ENCODE peak calls at places on chromosomes 7 and 10, in seven cellular contexts. One of them, this sample, is unnamed.

GRCh38 chr10:43398939-43399871 is 9.8 kb downstream of the HNRNPF start:
- DNase-seq in DMS79: no peak
- DNase-seq in esophagus muscularis mucosa: no peak
- DNase-seq in ecto neural progenitor cell: no peak
- DNase-seq in activated CD4-positive, alpha-beta T cell treated with anti-CD3 and anti-CD28 coated beads, Interleukin-2, amount 10 ng/mL, durations not matched to agents 7 days and 5 days: no peak
- DNase-seq in mesenteric fat pad: no peak
- DNase-seq in AG09319: no peak
- DNase-seq in this sample: no peak

GRCh38 chr10:91495402-91495801 is 85.3 kb downstream of the HECTD2 start:
- DNase-seq in mesenteric fat pad: no peak
- DNase-seq in esophagus muscularis mucosa: no peak
- DNase-seq in ecto neural progenitor cell: no peak
- DNase-seq in activated CD4-positive, alpha-beta T cell treated with anti-CD3 and anti-CD28 coated beads, Interleukin-2, amount 10 ng/mL, durations not matched to agents 7 days and 5 days: no peak
- DNase-seq in AG09319: peak
- DNase-seq in DMS79: no peak
- DNase-seq in this sample: no peak

GRCh38 chr7:91778416-91778815 is 102.1 kb downstream of the MTERF1 start:
- DNase-seq in DMS79: no peak
- DNase-seq in activated CD4-positive, alpha-beta T cell treated with anti-CD3 and anti-CD28 coated beads, Interleukin-2, amount 10 ng/mL, durations not matched to agents 7 days and 5 days: no peak
- DNase-seq in mesenteric fat pad: no peak
- DNase-seq in esophagus muscularis mucosa: no peak
- DNase-seq in AG09319: no peak
- DNase-seq in ecto neural progenitor cell: no peak
- DNase-seq in this sample: no peak

GRCh38 chr10:127441350-127442219 is 107.5 kb upstream of the NPS start:
- DNase-seq in ecto neural progenitor cell: no peak
- DNase-seq in DMS79: no peak
- DNase-seq in mesenteric fat pad: no peak
- DNase-seq in esophagus muscularis mucosa: no peak
- DNase-seq in AG09319: no peak
- DNase-seq in activated CD4-positive, alpha-beta T cell treated with anti-CD3 and anti-CD28 coated beads, Interleukin-2, amount 10 ng/mL, durations not matched to agents 7 days and 5 days: no peak
- DNase-seq in this sample: no peak

GRCh38 chr7:80060218-80060806 is 74.3 kb upstream of the GNAI1 start:
- DNase-seq in esophagus muscularis mucosa: no peak
- DNase-seq in DMS79: peak
- DNase-seq in AG09319: peak
- DNase-seq in activated CD4-positive, alpha-beta T cell treated with anti-CD3 and anti-CD28 coated beads, Interleukin-2, amount 10 ng/mL, durations not matched to agents 7 days and 5 days: no peak
- DNase-seq in ecto neural progenitor cell: no peak
- DNase-seq in mesenteric fat pad: no peak
- DNase-seq in this sample: peak

GRCh38 chr7:83732305-83732704 is 83.4 kb upstream of the SEMA3E start:
- DNase-seq in mesenteric fat pad: no peak
- DNase-seq in DMS79: peak
- DNase-seq in activated CD4-positive, alpha-beta T cell treated with anti-CD3 and anti-CD28 coated beads, Interleukin-2, amount 10 ng/mL, durations not matched to agents 7 days and 5 days: no peak
- DNase-seq in AG09319: no peak
- DNase-seq in ecto neural progenitor cell: no peak
- DNase-seq in esophagus muscularis mucosa: no peak
- DNase-seq in this sample: peak

GRCh38 chr7:92461027-92462003 is 14.0 kb downstream of the GATAD1 start:
- DNase-seq in mesenteric fat pad: no peak
- DNase-seq in DMS79: peak
- DNase-seq in ecto neural progenitor cell: peak
- DNase-seq in activated CD4-positive, alpha-beta T cell treated with anti-CD3 and anti-CD28 coated beads, Interleukin-2, amount 10 ng/mL, durations not matched to agents 7 days and 5 days: peak
- DNase-seq in AG09319: no peak
- DNase-seq in esophagus muscularis mucosa: no peak
- DNase-seq in this sample: peak

GRCh38 chr10:75067272-75067671 is 44.2 kb upstream of the SAMD8 start:
- DNase-seq in mesenteric fat pad: no peak
- DNase-seq in ecto neural progenitor cell: no peak
- DNase-seq in AG09319: no peak
- DNase-seq in esophagus muscularis mucosa: no peak
- DNase-seq in DMS79: no peak
- DNase-seq in activated CD4-positive, alpha-beta T cell treated with anti-CD3 and anti-CD28 coated beads, Interleukin-2, amount 10 ng/mL, durations not matched to agents 7 days and 5 days: no peak
- DNase-seq in this sample: no peak

GRCh38 chr7:31550432-31550831 is 36.5 kb downstream of the ITPRID1 start:
- DNase-seq in ecto neural progenitor cell: no peak
- DNase-seq in esophagus muscularis mucosa: no peak
- DNase-seq in activated CD4-positive, alpha-beta T cell treated with anti-CD3 and anti-CD28 coated beads, Interleukin-2, amount 10 ng/mL, durations not matched to agents 7 days and 5 days: no peak
- DNase-seq in AG09319: no peak
- DNase-seq in DMS79: no peak
- DNase-seq in mesenteric fat pad: no peak
- DNase-seq in this sample: no peak

GRCh38 chr10:36669615-36670325 is 455.6 kb upstream of the ANKRD30A start:
- DNase-seq in mesenteric fat pad: no peak
- DNase-seq in DMS79: no peak
- DNase-seq in AG09319: no peak
- DNase-seq in esophagus muscularis mucosa: no peak
- DNase-seq in activated CD4-positive, alpha-beta T cell treated with anti-CD3 and anti-CD28 coated beads, Interleukin-2, amount 10 ng/mL, durations not matched to agents 7 days and 5 days: no peak
- DNase-seq in ecto neural progenitor cell: no peak
- DNase-seq in this sample: no peak

GRCh38 chr10:71968553-71969474 is 4.6 kb downstream of the CHST3 start:
- DNase-seq in ecto neural progenitor cell: no peak
- DNase-seq in AG09319: no peak
- DNase-seq in activated CD4-positive, alpha-beta T cell treated with anti-CD3 and anti-CD28 coated beads, Interleukin-2, amount 10 ng/mL, durations not matched to agents 7 days and 5 days: no peak
- DNase-seq in DMS79: no peak
- DNase-seq in mesenteric fat pad: no peak
- DNase-seq in esophagus muscularis mucosa: no peak
- DNase-seq in this sample: no peak

GRCh38 chr7:36863901-36864701 is 139.8 kb upstream of the AOAH start:
- DNase-seq in DMS79: no peak
- DNase-seq in esophagus muscularis mucosa: no peak
- DNase-seq in ecto neural progenitor cell: no peak
- DNase-seq in activated CD4-positive, alpha-beta T cell treated with anti-CD3 and anti-CD28 coated beads, Interleukin-2, amount 10 ng/mL, durations not matched to agents 7 days and 5 days: no peak
- DNase-seq in AG09319: no peak
- DNase-seq in mesenteric fat pad: no peak
- DNase-seq in this sample: no peak

GRCh38 chr7:134712196-134712595 is 65.5 kb downstream of the BPGM start:
- DNase-seq in ecto neural progenitor cell: no peak
- DNase-seq in activated CD4-positive, alpha-beta T cell treated with anti-CD3 and anti-CD28 coated beads, Interleukin-2, amount 10 ng/mL, durations not matched to agents 7 days and 5 days: no peak
- DNase-seq in DMS79: no peak
- DNase-seq in esophagus muscularis mucosa: no peak
- DNase-seq in mesenteric fat pad: no peak
- DNase-seq in AG09319: no peak
- DNase-seq in this sample: no peak

GRCh38 chr7:157840913-157841756 is 504.3 kb downstream of the DNAJB6 start:
- DNase-seq in esophagus muscularis mucosa: no peak
- DNase-seq in mesenteric fat pad: no peak
- DNase-seq in ecto neural progenitor cell: peak
- DNase-seq in DMS79: no peak
- DNase-seq in activated CD4-positive, alpha-beta T cell treated with anti-CD3 and anti-CD28 coated beads, Interleukin-2, amount 10 ng/mL, durations not matched to agents 7 days and 5 days: no peak
- DNase-seq in AG09319: no peak
- DNase-seq in this sample: no peak

GRCh38 chr7:138197306-138197640 is 121.0 kb downstream of the AKR1D1 start:
- DNase-seq in esophagus muscularis mucosa: no peak
- DNase-seq in activated CD4-positive, alpha-beta T cell treated with anti-CD3 and anti-CD28 coated beads, Interleukin-2, amount 10 ng/mL, durations not matched to agents 7 days and 5 days: no peak
- DNase-seq in ecto neural progenitor cell: no peak
- DNase-seq in DMS79: no peak
- DNase-seq in mesenteric fat pad: no peak
- DNase-seq in AG09319: no peak
- DNase-seq in this sample: no peak

GRCh38 chr10:50613150-50613549 is 10.6 kb downstream of the SGMS1 start:
- DNase-seq in AG09319: no peak
- DNase-seq in esophagus muscularis mucosa: no peak
- DNase-seq in mesenteric fat pad: no peak
- DNase-seq in activated CD4-positive, alpha-beta T cell treated with anti-CD3 and anti-CD28 coated beads, Interleukin-2, amount 10 ng/mL, durations not matched to agents 7 days and 5 days: no peak
- DNase-seq in DMS79: no peak
- DNase-seq in ecto neural progenitor cell: no peak
- DNase-seq in this sample: no peak

GRCh38 chr10:97016728-97017473 is 168.9 kb downstream of the SLIT1 start:
- DNase-seq in esophagus muscularis mucosa: no peak
- DNase-seq in DMS79: no peak
- DNase-seq in ecto neural progenitor cell: no peak
- DNase-seq in mesenteric fat pad: peak
- DNase-seq in AG09319: no peak
- DNase-seq in activated CD4-positive, alpha-beta T cell treated with anti-CD3 and anti-CD28 coated beads, Interleukin-2, amount 10 ng/mL, durations not matched to agents 7 days and 5 days: peak
- DNase-seq in this sample: no peak

GRCh38 chr7:47570649-47571050 is 11.3 kb downstream of the TNS3 start:
- DNase-seq in esophagus muscularis mucosa: no peak
- DNase-seq in AG09319: no peak
- DNase-seq in DMS79: no peak
- DNase-seq in ecto neural progenitor cell: no peak
- DNase-seq in mesenteric fat pad: no peak
- DNase-seq in activated CD4-positive, alpha-beta T cell treated with anti-CD3 and anti-CD28 coated beads, Interleukin-2, amount 10 ng/mL, durations not matched to agents 7 days and 5 days: no peak
- DNase-seq in this sample: no peak

GRCh38 chr7:20299145-20299544 is 31.6 kb upstream of the ITGB8 start:
- DNase-seq in DMS79: no peak
- DNase-seq in mesenteric fat pad: no peak
- DNase-seq in activated CD4-positive, alpha-beta T cell treated with anti-CD3 and anti-CD28 coated beads, Interleukin-2, amount 10 ng/mL, durations not matched to agents 7 days and 5 days: no peak
- DNase-seq in esophagus muscularis mucosa: no peak
- DNase-seq in ecto neural progenitor cell: no peak
- DNase-seq in AG09319: no peak
- DNase-seq in this sample: no peak

GRCh38 chr7:78134256-78134655 is 335.7 kb downstream of the PHTF2 start:
- DNase-seq in AG09319: peak
- DNase-seq in ecto neural progenitor cell: no peak
- DNase-seq in DMS79: no peak
- DNase-seq in mesenteric fat pad: no peak
- DNase-seq in esophagus muscularis mucosa: no peak
- DNase-seq in activated CD4-positive, alpha-beta T cell treated with anti-CD3 and anti-CD28 coated beads, Interleukin-2, amount 10 ng/mL, durations not matched to agents 7 days and 5 days: no peak
- DNase-seq in this sample: peak

This sample was measured in NCI-H2107.